ENCODE peak calls at places on chromosomes 1 and 21, in eight cellular contexts. W is activated T-helper 1 cell treated with anti-CD3 and anti-CD28 coated beads, Interleukin-12 subunit alpha, Interleukin-12 subunit beta, Interleukin-2, Interleukin-4 antibody, amounts not matched to agents 30 ng/mL and 10 ng/mL and 1 ng/mL, durations not matched to agents 14 hours and 24 hours and 36 hours; T is stomach; I is hippocampal formation; J is GM12865; R is activated naive CD4-positive, alpha-beta T cell treated with anti-CD3 and anti-CD28 coated beads, Interleukin-2, amount 10 ng/mL, durations not matched to agents 7 days and 5 days; X is CD8-positive, alpha-beta memory T cell; Q is stimulated activated naive B cell treated with anti-CD40 and anti-IgM and Interleukin-4, amounts not matched to agents 10 μg/mL and 1 μg/mL and 100 μg/mL, for 72 hours. P is an unnamed sample.

GRCh38 chr1:21064057-21064456 is 112.6 kb downstream of the EIF4G3 start:
- DNase-seq in J (no peak), W (no peak), T (no peak), R (no peak), I (no peak), Q (no peak), X (no peak), P (no peak)

GRCh38 chr1:12472798-12473551 is 145.0 kb downstream of the DHRS3 start:
- DNase-seq in T (no peak), X (peak), R (peak), I (no peak), J (peak), Q (peak), W (peak), P (no peak)

GRCh38 chr1:9384751-9385245 is 92.1 kb downstream of the SPSB1 start:
- DNase-seq in W (no peak), I (peak), J (no peak), R (no peak), Q (no peak), X (no peak), T (no peak), P (peak)

GRCh38 chr1:80053613-80054012 is 1047.1 kb upstream of the ADGRL4 start:
- DNase-seq in I (no peak), X (no peak), T (no peak), W (no peak), J (no peak), Q (no peak), R (no peak), P (no peak)

GRCh38 chr21:29064850-29065481 is 8.5 kb downstream of the CCT8 start:
- DNase-seq in Q (no peak), J (peak), X (no peak), W (no peak), I (no peak), T (no peak), R (no peak), P (no peak)

GRCh38 chr1:10490271-10490970 is 15.7 kb downstream of the PEX14 start:
- DNase-seq in X (no peak), R (no peak), T (no peak), I (no peak), W (no peak), J (no peak), Q (no peak), P (no peak)

GRCh38 chr1:17790383-17791054 is 35.4 kb downstream of the ACTL8 start:
- DNase-seq in R (no peak), X (no peak), Q (no peak), J (no peak), W (no peak), T (no peak), I (no peak), P (no peak)

GRCh38 chr1:53706356-53706755 is 32.6 kb downstream of the GLIS1 start:
- DNase-seq in J (no peak), X (no peak), T (no peak), R (no peak), Q (no peak), I (no peak), W (no peak), P (peak)

GRCh38 chr1:24364975-24365678 is 46.0 kb downstream of the GRHL3 start:
- DNase-seq in R (peak), J (peak), I (no peak), X (no peak), W (peak), T (no peak), Q (no peak), P (no peak)

GRCh38 chr1:161209790-161210409 is 5.2 kb upstream of the FCER1G start:
- DNase-seq in R (peak), I (peak), W (peak), J (peak), Q (peak), X (peak), T (peak), P (peak)

GRCh38 chr1:27109103-27109822 is 45.7 kb downstream of the SLC9A1 start:
- DNase-seq in I (no peak), R (peak), W (no peak), J (peak), X (no peak), T (peak), Q (no peak), P (no peak)

GRCh38 chr1:200038987-200039848 is 11.7 kb downstream of the NR5A2 start:
- DNase-seq in W (no peak), R (peak), X (peak), J (peak), I (no peak), T (peak), Q (no peak), P (no peak)

GRCh38 chr1:159055181-159055621 is 21.4 kb downstream of the AIM2 start:
- DNase-seq in X (no peak), Q (no peak), J (no peak), R (no peak), I (no peak), W (no peak), T (no peak), P (no peak)

GRCh38 chr21:44513389-44514217 is 26.4 kb downstream of the KRTAP10-1 start:
- DNase-seq in R (no peak), W (no peak), I (no peak), J (no peak), X (peak), T (no peak), Q (no peak), P (no peak)

GRCh38 chr1:181089017-181089776 is 697 bp downstream of the IER5 start:
- DNase-seq in Q (peak), J (peak), I (no peak), R (peak), X (peak), T (peak), W (peak), P (peak)

GRCh38 chr1:211643324-211644212 is 31.9 kb downstream of the NEK2 start:
- DNase-seq in R (peak), W (no peak), I (no peak), Q (no peak), X (no peak), T (peak), J (no peak), P (peak)

GRCh38 chr1:38173848-38174247 is 127.3 kb upstream of the POU3F1 start:
- DNase-seq in R (no peak), J (peak), X (no peak), Q (no peak), I (no peak), T (no peak), W (no peak), P (no peak)

GRCh38 chr1:22121421-22121911 is 21.4 kb downstream of the WNT4 start:
- DNase-seq in R (no peak), X (peak), I (no peak), W (no peak), J (no peak), T (no peak), Q (no peak), P (no peak)

GRCh38 chr1:57722285-57722978 is 298.6 kb upstream of the DAB1 start:
- DNase-seq in T (no peak), R (no peak), I (no peak), Q (no peak), J (no peak), W (no peak), X (no peak), P (no peak)

GRCh38 chr1:164637461-164638375 is 78.7 kb downstream of the PBX1 start:
- DNase-seq in Q (no peak), R (no peak), I (peak), T (peak), W (no peak), X (no peak), J (no peak), P (no peak)

GRCh38 chr1:6041432-6042062 is 4.1 kb upstream of the KCNAB2 start:
- DNase-seq in R (peak), Q (no peak), W (no peak), I (no peak), J (no peak), T (peak), X (no peak), P (no peak)

GRCh38 chr1:242784807-242785206 is 260.3 kb upstream of the PLD5 start:
- DNase-seq in Q (no peak), W (no peak), J (no peak), T (no peak), R (no peak), X (no peak), I (no peak), P (no peak)

GRCh38 chr1:7975212-7975865 is 13.8 kb downstream of the PARK7 start:
- DNase-seq in T (peak), Q (peak), I (peak), R (peak), W (no peak), X (no peak), J (peak), P (peak)

GRCh38 chr1:78617615-78618026 is 2.6 kb upstream of the IFI44L start:
- DNase-seq in R (peak), W (peak), I (peak), X (peak), Q (peak), J (peak), T (peak), P (peak)

GRCh38 chr1:156999596-157000320 is 45.8 kb downstream of the ARHGEF11 start:
- DNase-seq in J (peak), R (no peak), I (no peak), X (no peak), T (no peak), Q (no peak), W (no peak), P (no peak)

GRCh38 chr21:14686466-14687276 is 140.6 kb upstream of the SAMSN1 start:
- DNase-seq in X (no peak), I (no peak), T (no peak), R (no peak), Q (no peak), W (no peak), J (peak), P (no peak)

GRCh38 chr1:67793562-67793961 is 39.7 kb downstream of the GNG12 start:
- DNase-seq in W (no peak), R (no peak), X (no peak), I (no peak), Q (no peak), T (no peak), J (no peak), P (no peak)

GRCh38 chr1:48793863-48794262 is 17.2 kb upstream of the BEND5 start:
- DNase-seq in J (peak), W (no peak), X (no peak), R (no peak), Q (peak), I (no peak), T (no peak), P (no peak)

GRCh38 chr1:101995984-101996731 is 568 bp downstream of the OLFM3 start:
- DNase-seq in X (no peak), R (no peak), Q (no peak), W (no peak), T (no peak), J (no peak), I (no peak), P (no peak)

GRCh38 chr1:207151920-207152319 is 47.9 kb downstream of the C4BPA start:
- DNase-seq in X (no peak), J (no peak), I (no peak), W (no peak), R (no peak), Q (no peak), T (no peak), P (no peak)

GRCh38 chr1:247906504-247907047 is 11.2 kb downstream of the OR2W3 start:
- DNase-seq in R (no peak), Q (no peak), X (no peak), W (no peak), J (no peak), T (no peak), I (no peak), P (no peak)

GRCh38 chr21:44377922-44378645 is 24.7 kb downstream of the TRPM2 start:
- DNase-seq in R (no peak), I (no peak), Q (no peak), X (no peak), J (no peak), T (no peak), W (no peak), P (peak)

P was measured in aorta.